ENCODE peak calls at places on chromosomes 4 and X, in seven cellular contexts. E is cardiac fibroblast, W is H1, D is kidney epithelial cell, Y is suprapubic skin, V is HFF-Myc, U is brain microvascular endothelial cell. R is an unnamed sample.
A peak's percentile ranks its signal among the peaks of the same experiment; 100 is the strongest.

GRCh38 chrX:153634236-153634635 is 12.8 kb upstream of the DUSP9 start:
- DNase-seq in V (no peak), Y (no peak), E (no peak), U (no peak), W (no peak), D (no peak), R (no peak)

GRCh38 chr4:184952522-184952921 is 65.8 kb upstream of the HELT start:
- DNase-seq in Y (no peak), D (no peak), E (no peak), W (no peak), V (no peak), U (no peak), R (no peak)

GRCh38 chr4:159227984-159228383 is 125.1 kb downstream of the RAPGEF2 start:
- DNase-seq in E (peak; percentile 93), Y (peak; percentile 80), V (peak; percentile 24), D (peak; percentile 79), U (peak; percentile 91), W (peak; percentile 39), R (no peak)

GRCh38 chr4:131381055-131381454 is 1768.0 kb upstream of the PCDH10 start:
- DNase-seq in V (no peak), W (no peak), E (no peak), U (no peak), Y (no peak), D (no peak), R (no peak)

GRCh38 chr4:13656569-13656988 is 29.1 kb upstream of the BOD1L1 start:
- DNase-seq in V (no peak), U (peak; percentile 60), E (peak; percentile 86), W (no peak), D (no peak), Y (no peak), R (peak; percentile 87)

GRCh38 chr4:119655111-119655837 is 26.7 kb upstream of the PDE5A start:
- DNase-seq in V (no peak), E (no peak), D (no peak), U (no peak), W (no peak), Y (no peak), R (no peak)

GRCh38 chr4:40323866-40324265 is 11.3 kb upstream of the CHRNA9 start:
- DNase-seq in V (no peak), E (no peak), W (no peak), U (no peak), D (no peak), Y (no peak), R (no peak)

GRCh38 chrX:106404512-106404911 is 207.3 kb upstream of the RADX start:
- DNase-seq in V (no peak), D (no peak), U (peak; percentile 15), Y (no peak), E (no peak), W (no peak), R (no peak)

GRCh38 chr4:61531188-61531587 is 331.1 kb downstream of the ADGRL3 start:
- DNase-seq in Y (no peak), V (no peak), U (no peak), D (no peak), E (no peak), W (no peak), R (no peak)

GRCh38 chr4:141283563-141283962 is 62.9 kb downstream of the ZNF330 start:
- DNase-seq in D (no peak), U (no peak), E (no peak), V (no peak), W (no peak), Y (no peak), R (no peak)

DNA sequence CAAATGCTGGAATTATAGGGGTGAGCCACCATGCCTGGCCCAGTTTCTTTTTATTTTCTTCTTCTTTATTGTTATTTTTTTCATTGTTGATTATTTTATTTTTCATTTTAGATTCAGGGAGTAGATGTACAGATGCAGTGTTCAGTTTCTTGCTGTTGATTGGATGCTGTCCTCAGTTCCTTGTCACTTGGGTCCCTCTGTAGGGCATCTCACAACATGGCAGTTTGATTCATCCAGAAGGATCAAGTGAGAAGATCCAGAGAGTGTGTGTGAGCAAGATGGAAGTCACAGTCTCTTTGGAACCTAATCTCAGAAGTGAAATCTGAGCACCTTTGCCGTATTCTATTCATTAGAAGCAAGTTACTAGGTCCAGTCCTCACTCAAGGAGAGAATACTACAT is 20.9 kb downstream of the HMGB3 start:
- DNase-seq in U (no peak), D (no peak), E (peak; percentile 14), W (no peak), Y (no peak), V (no peak), R (no peak)
- TF ChIP-seq CTCF in U (peak; percentile 19), D (no peak), E (no peak), W (peak; percentile 21), Y (no peak), V (no peak), R (no peak)

DNA sequence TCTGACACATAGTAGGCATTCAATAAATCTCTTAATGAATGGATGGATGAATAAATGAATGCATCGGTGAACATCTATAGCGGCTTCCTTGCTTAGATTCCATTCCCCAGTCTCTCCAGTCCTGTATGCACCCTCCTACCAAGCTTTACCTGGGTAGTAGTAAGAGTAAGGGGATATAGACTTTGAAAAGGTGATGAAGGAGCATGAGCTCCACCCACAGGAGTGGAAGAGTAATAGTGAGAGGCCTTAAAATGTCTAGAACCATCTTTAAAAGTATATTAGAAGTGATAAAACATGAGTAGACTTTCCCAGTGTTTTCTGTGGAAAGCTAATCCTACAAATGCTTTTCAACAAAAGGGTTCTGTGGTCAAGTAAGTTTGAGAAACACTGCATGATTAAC is 35.5 kb upstream of the GPC3 start:
- DNase-seq in Y (no peak), V (no peak), W (no peak), E (no peak), D (no peak), U (no peak), R (no peak)
- TF ChIP-seq CTCF in Y (no peak), V (no peak), W (peak; percentile 35), E (no peak), D (peak; percentile 24), U (no peak), R (no peak)

GRCh38 chr4:47698837-47699236 is 139.0 kb downstream of the CORIN start:
- DNase-seq in Y (no peak), E (no peak), U (no peak), D (no peak), W (no peak), V (no peak), R (no peak)

GRCh38 chr4:47704693-47705325 is 133.1 kb downstream of the CORIN start:
- DNase-seq in W (peak; percentile 19), Y (no peak), D (no peak), U (peak; percentile 35), V (no peak), E (peak; percentile 50), R (peak; percentile 30)

GRCh38 chr4:47703964-47704363 is 133.9 kb downstream of the CORIN start:
- DNase-seq in W (no peak), V (no peak), U (no peak), Y (no peak), E (no peak), D (peak; percentile 55), R (no peak)

GRCh38 chr4:47703008-47703407 is 134.9 kb downstream of the CORIN start:
- DNase-seq in D (no peak), Y (no peak), W (no peak), E (no peak), U (no peak), V (no peak), R (no peak)

DNA sequence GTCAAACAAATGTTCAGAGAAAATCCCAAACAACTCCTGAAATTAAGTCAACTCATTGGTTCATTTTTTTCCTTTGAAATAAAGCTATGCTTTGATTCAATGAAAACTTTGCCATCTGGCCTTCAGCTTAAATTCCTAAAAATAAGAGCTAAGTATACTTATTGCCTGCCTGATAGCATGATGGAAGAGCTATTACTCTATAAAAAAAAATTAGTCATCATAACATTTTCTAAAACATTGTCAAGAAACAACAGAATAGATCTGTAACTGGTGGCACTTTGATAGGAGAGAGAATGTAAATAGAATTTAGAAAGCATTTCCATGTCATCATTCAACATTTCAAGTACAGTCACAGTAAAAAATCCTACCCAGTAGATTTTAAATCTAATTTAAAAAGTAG is 136.6 kb downstream of the CORIN start:
- DNase-seq in Y (no peak), W (no peak), U (no peak), E (no peak), D (no peak), V (no peak), R (no peak)
- TF ChIP-seq CTCF in Y (no peak), W (no peak), U (no peak), E (no peak), D (no peak), V (no peak), R (no peak)

DNA sequence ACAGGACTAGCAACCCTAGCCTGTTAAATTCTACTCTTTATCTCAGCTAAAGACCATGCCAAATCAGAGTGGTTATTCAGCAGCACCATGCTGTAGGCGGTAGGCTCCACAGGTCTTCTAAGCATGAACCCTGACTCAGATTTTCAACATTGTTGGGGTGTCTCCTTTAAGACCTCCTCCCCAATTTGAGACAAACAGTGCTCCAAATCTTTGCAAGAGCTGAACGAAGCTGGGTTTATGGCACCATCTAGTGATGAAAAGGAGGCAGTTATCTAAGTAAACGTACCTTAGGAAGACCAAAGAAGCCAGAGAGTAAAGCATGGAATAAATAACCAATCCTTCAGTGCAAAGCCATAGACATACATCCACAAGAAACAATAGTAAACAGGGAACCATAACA is 334.5 kb upstream of the SLC7A11 start:
- DNase-seq in V (peak; percentile 42), E (peak; percentile 75), U (peak; percentile 41), Y (no peak), D (no peak), W (no peak), R (no peak)
- TF ChIP-seq CTCF in V (peak; percentile 52), E (peak; percentile 58), U (peak; percentile 64), Y (no peak), D (peak; percentile 24), W (peak; percentile 59), R (no peak)

GRCh38 chr4:136106753-136107152 is 1425.5 kb downstream of the PCDH18 start:
- DNase-seq in W (no peak), D (no peak), E (no peak), Y (no peak), U (no peak), V (no peak), R (no peak)
- TF ChIP-seq CTCF in W (no peak), D (no peak), E (no peak), Y (no peak), U (no peak), V (no peak), R (no peak)

GRCh38 chr4:99117876-99118693 is 26.0 kb downstream of the ADH4 start:
- DNase-seq in U (no peak), V (peak; percentile 17), D (no peak), E (peak; percentile 57), Y (no peak), W (no peak), R (no peak)
- TF ChIP-seq CTCF in U (no peak), V (no peak), D (no peak), E (peak; percentile 15), Y (no peak), W (no peak), R (peak; percentile 57)

GRCh38 chr4:80202190-80202711 is 4.9 kb downstream of the PRDM8 start:
- DNase-seq in U (peak; percentile 55), E (peak; percentile 74), W (no peak), V (no peak), Y (peak; percentile 93), D (no peak), R (peak; percentile 77)
- TF ChIP-seq CTCF in U (peak; percentile 65), E (peak; percentile 45), W (peak; percentile 69), V (peak; percentile 52), Y (peak; percentile 51), D (peak; percentile 77), R (peak; percentile 77)

DNA sequence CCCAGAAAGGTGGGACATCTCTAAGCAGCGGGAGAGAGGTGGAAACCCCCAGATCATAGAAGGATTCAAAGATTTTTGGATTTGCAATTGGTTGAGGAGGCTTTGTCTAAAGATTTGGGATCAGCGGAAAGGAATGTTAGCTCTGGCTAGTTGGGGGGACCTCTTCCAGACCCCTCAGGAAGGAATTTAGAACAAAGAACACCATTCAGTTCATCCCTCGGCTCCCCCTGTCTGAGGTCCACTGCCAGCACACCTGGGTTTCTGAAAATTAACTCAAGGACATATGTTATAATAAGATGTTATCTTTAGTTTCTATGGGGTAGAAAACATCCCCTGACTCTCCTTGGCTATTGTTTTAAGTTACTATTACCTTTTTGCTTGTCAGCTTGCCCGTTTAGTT is 163.6 kb downstream of the CEP135 start:
- DNase-seq in Y (no peak), W (no peak), U (no peak), E (no peak), V (no peak), D (no peak), R (no peak)
- TF ChIP-seq CTCF in Y (no peak), W (peak; percentile 31), U (no peak), E (peak; percentile 2), V (no peak), D (peak; percentile 16), R (no peak)